ENCODE peak calls at places on chromosomes 16 and 17, in four cellular contexts. One of them, this sample, is unnamed. For H3K4me1, the result is how much of the 10 kb centered on the place peaks cover.

GRCh38 chr17:44124118-44124438 is 637 bp upstream of the HDAC5 start:
- ATAC-seq in IMR-90: no peak
- ATAC-seq in heart right ventricle: no peak
- ATAC-seq in HCT116: no peak
- ATAC-seq in this sample: no peak

GRCh38 chr16:71758293-71758760 is 33.8 kb upstream of the PHLPP2 start:
- ATAC-seq in IMR-90: no peak
- ATAC-seq in HCT116: no peak
- ATAC-seq in heart right ventricle: peak
- ATAC-seq in this sample: no peak

GRCh38 chr17:62094175-62094574 is 29.1 kb upstream of the MED13 start:
- ATAC-seq in IMR-90: peak
- ATAC-seq in HCT116: no peak
- ATAC-seq in heart right ventricle: no peak
- ATAC-seq in this sample: no peak

GRCh38 chr16:60729052-60729451 is 1307.2 kb downstream of the CDH8 start:
- ATAC-seq in heart right ventricle: no peak
- ATAC-seq in HCT116: no peak
- ATAC-seq in IMR-90: no peak
- ATAC-seq in this sample: no peak

GRCh38 chr17:34580685-34581445 is 1.5 kb downstream of the TMEM132E start:
- ATAC-seq in IMR-90: no peak
- ATAC-seq in heart right ventricle: peak
- ATAC-seq in HCT116: no peak
- ATAC-seq in this sample: no peak

GRCh38 chr16:55993088-55993487 is 117.9 kb upstream of the CES5A start:
- ATAC-seq in HCT116: no peak
- ATAC-seq in heart right ventricle: no peak
- ATAC-seq in IMR-90: no peak
- ATAC-seq in this sample: no peak

GRCh38 chr16:55622930-55623561 is 32.7 kb upstream of the SLC6A2 start:
- ATAC-seq in heart right ventricle: no peak
- ATAC-seq in IMR-90: no peak
- ATAC-seq in HCT116: peak
- ATAC-seq in this sample: no peak

GRCh38 chr16:24978370-24978914 is 36.7 kb downstream of the ARHGAP17 start:
- ATAC-seq in IMR-90: no peak
- ATAC-seq in HCT116: no peak
- ATAC-seq in heart right ventricle: no peak
- ATAC-seq in this sample: no peak

GRCh38 chr17:3551189-3551588 is 6.4 kb downstream of the TRPV3 start:
- ATAC-seq in HCT116: peak
- ATAC-seq in heart right ventricle: no peak
- ATAC-seq in IMR-90: no peak
- ATAC-seq in this sample: no peak

GRCh38 chr17:64494121-64494520 is 2.7 kb downstream of the POLG2 start:
- ATAC-seq in IMR-90: no peak
- ATAC-seq in HCT116: no peak
- ATAC-seq in heart right ventricle: no peak
- ATAC-seq in this sample: no peak
- H3K4me1 ChIP-seq in IMR-90: under half
- H3K4me1 ChIP-seq in HCT116: under half
- H3K4me1 ChIP-seq in heart right ventricle: under half
- H3K4me1 ChIP-seq in this sample: under half

GRCh38 chr16:58474296-58474695 is 25.6 kb upstream of the NDRG4 start:
- ATAC-seq in IMR-90: no peak
- ATAC-seq in HCT116: no peak
- ATAC-seq in heart right ventricle: no peak
- ATAC-seq in this sample: no peak

GRCh38 chr16:58472827-58473226 is 27.1 kb upstream of the NDRG4 start:
- ATAC-seq in HCT116: no peak
- ATAC-seq in heart right ventricle: no peak
- ATAC-seq in IMR-90: no peak
- ATAC-seq in this sample: no peak

GRCh38 chr16:58476791-58477190 is 23.2 kb upstream of the NDRG4 start:
- ATAC-seq in HCT116: no peak
- ATAC-seq in heart right ventricle: no peak
- ATAC-seq in IMR-90: no peak
- ATAC-seq in this sample: no peak

GRCh38 chr16:58472266-58472665 is 27.7 kb upstream of the NDRG4 start:
- ATAC-seq in IMR-90: no peak
- ATAC-seq in heart right ventricle: no peak
- ATAC-seq in HCT116: no peak
- ATAC-seq in this sample: no peak

GRCh38 chr16:58475220-58475619 is 24.7 kb upstream of the NDRG4 start:
- ATAC-seq in IMR-90: no peak
- ATAC-seq in HCT116: no peak
- ATAC-seq in heart right ventricle: peak
- ATAC-seq in this sample: no peak
- TF ChIP-seq CTCF in IMR-90: no peak
- TF ChIP-seq CTCF in HCT116: no peak
- TF ChIP-seq CTCF in heart right ventricle: no peak
- TF ChIP-seq CTCF in this sample: no peak

DNA sequence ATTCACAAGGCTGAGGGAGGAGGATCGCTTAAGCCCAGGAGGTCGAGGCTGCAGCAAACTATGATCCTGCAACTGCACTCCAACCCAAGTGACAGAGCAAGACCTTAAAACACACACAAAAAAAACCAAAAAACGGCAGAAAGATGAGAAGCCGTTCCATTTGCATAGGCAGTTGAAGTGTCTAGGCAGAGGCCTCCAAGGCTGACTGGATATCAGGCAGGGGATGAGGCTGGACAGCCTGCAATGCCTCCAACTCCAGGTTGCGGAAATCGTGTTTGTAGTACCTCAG is 2.0 kb upstream of the FBXL19 start:
- ATAC-seq in HCT116: no peak
- ATAC-seq in heart right ventricle: no peak
- ATAC-seq in IMR-90: no peak
- ATAC-seq in this sample: no peak
- H3K4me3 ChIP-seq in HCT116: peak
- H3K4me3 ChIP-seq in heart right ventricle: peak
- H3K4me3 ChIP-seq in IMR-90: no peak
- H3K4me3 ChIP-seq in this sample: peak

GRCh38 chr16:89476811-89477261 is 13.5 kb downstream of the ANKRD11 start:
- ATAC-seq in HCT116: peak
- ATAC-seq in IMR-90: no peak
- ATAC-seq in heart right ventricle: no peak
- ATAC-seq in this sample: no peak

GRCh38 chr16:89473791-89474414 is 16.5 kb downstream of the ANKRD11 start:
- ATAC-seq in HCT116: peak
- ATAC-seq in IMR-90: peak
- ATAC-seq in heart right ventricle: no peak
- ATAC-seq in this sample: no peak

GRCh38 chr16:89475144-89475543 is 15.2 kb downstream of the ANKRD11 start:
- ATAC-seq in HCT116: no peak
- ATAC-seq in heart right ventricle: no peak
- ATAC-seq in IMR-90: no peak
- ATAC-seq in this sample: no peak

GRCh38 chr16:89478576-89479221 is 11.7 kb downstream of the ANKRD11 start:
- ATAC-seq in IMR-90: peak
- ATAC-seq in heart right ventricle: no peak
- ATAC-seq in HCT116: no peak
- ATAC-seq in this sample: no peak

DNA sequence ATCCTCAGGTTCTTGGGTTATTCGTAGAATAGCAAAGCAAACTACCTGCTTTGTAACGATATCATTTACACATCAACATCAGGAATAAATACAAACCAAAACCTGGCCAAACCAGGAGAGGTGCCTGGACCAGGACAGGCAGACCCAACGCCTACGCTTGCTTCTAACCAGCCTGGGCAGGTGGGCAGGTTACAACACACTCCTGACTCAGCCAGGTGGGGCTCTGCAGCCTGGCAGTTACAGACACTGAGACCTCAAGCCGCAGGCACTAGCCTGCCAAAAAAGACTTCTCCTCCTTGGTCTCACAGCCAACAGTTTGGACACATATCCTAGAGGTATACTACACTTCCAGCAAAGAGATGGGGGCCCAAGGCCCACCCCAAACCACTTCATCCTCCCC is 14.0 kb downstream of the ANKRD11 start:
- ATAC-seq in heart right ventricle: no peak
- ATAC-seq in IMR-90: no peak
- ATAC-seq in HCT116: peak
- ATAC-seq in this sample: no peak
- H3K4me1 ChIP-seq in heart right ventricle: half or more
- H3K4me1 ChIP-seq in IMR-90: under half
- H3K4me1 ChIP-seq in HCT116: half or more
- H3K4me1 ChIP-seq in this sample: half or more

DNA sequence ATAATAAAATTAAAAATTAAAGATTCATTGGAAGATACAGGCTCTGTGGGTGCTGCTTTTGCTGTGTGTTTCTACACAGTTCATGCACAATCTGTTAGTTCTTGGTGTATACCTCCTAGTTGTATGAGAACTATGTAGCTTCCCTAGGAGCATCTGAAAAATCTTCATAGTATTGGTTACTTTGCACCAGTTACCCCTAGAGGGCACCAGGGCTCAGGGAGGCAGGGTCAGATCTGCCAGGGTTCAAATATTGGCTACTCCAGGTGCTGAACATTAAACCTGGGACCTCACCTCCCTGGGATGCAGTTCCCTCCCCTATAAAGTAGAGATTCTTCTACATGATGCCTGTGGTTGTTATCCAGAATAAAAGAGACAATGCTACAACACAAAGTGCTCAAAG is 583.0 kb upstream of the CDH11 start:
- ATAC-seq in IMR-90: no peak
- ATAC-seq in HCT116: no peak
- ATAC-seq in heart right ventricle: no peak
- ATAC-seq in this sample: no peak
- TF ChIP-seq CTCF in IMR-90: no peak
- TF ChIP-seq CTCF in HCT116: peak
- TF ChIP-seq CTCF in heart right ventricle: peak
- TF ChIP-seq CTCF in this sample: no peak

GRCh38 chr17:50864747-50865059 is 1.5 kb downstream of the TOB1 start:
- ATAC-seq in HCT116: no peak
- ATAC-seq in IMR-90: no peak
- ATAC-seq in heart right ventricle: no peak
- ATAC-seq in this sample: no peak

GRCh38 chr17:50861334-50861676 is 4.8 kb downstream of the TOB1 start:
- ATAC-seq in HCT116: no peak
- ATAC-seq in heart right ventricle: no peak
- ATAC-seq in IMR-90: no peak
- ATAC-seq in this sample: no peak

GRCh38 chr17:50863221-50863843 is 2.8 kb downstream of the TOB1 start:
- ATAC-seq in heart right ventricle: no peak
- ATAC-seq in HCT116: no peak
- ATAC-seq in IMR-90: no peak
- ATAC-seq in this sample: no peak

GRCh38 chr17:50863931-50864330 is 2.2 kb downstream of the TOB1 start:
- ATAC-seq in HCT116: no peak
- ATAC-seq in heart right ventricle: no peak
- ATAC-seq in IMR-90: no peak
- ATAC-seq in this sample: no peak

GRCh38 chr17:50861822-50862528 is 4.2 kb downstream of the TOB1 start:
- ATAC-seq in IMR-90: no peak
- ATAC-seq in HCT116: no peak
- ATAC-seq in heart right ventricle: no peak
- ATAC-seq in this sample: no peak
- H3K4me3 ChIP-seq in IMR-90: no peak
- H3K4me3 ChIP-seq in HCT116: no peak
- H3K4me3 ChIP-seq in heart right ventricle: peak
- H3K4me3 ChIP-seq in this sample: peak

GRCh38 chr17:82924812-82925211 is 85.0 kb upstream of the ZNF750 start:
- ATAC-seq in IMR-90: no peak
- ATAC-seq in HCT116: peak
- ATAC-seq in heart right ventricle: no peak
- ATAC-seq in this sample: no peak
- H3K4me1 ChIP-seq in IMR-90: under half
- H3K4me1 ChIP-seq in HCT116: under half
- H3K4me1 ChIP-seq in heart right ventricle: under half
- H3K4me1 ChIP-seq in this sample: under half

DNA sequence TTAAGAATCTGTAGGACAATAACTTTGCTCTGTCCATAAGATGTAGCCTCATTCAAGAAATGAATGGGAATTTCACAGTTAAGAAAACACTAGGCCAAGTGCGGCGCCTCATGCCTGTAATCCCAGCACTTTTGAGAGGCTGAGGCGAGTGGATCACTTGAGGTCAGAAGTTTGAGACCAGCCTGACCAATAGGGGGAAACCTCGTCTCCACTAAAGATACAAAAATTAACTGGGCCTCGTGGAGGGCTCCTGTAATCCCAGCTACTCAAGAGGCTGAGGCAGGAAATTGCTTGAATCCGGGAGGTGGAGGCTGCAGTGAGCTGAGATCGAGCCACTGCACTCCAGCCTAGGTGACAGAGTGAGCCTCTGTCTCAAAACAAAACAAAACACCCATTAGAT is 19.9 kb upstream of the RSL1D1 start:
- ATAC-seq in IMR-90: peak
- ATAC-seq in HCT116: peak
- ATAC-seq in heart right ventricle: peak
- ATAC-seq in this sample: no peak
- TF ChIP-seq CTCF in IMR-90: peak
- TF ChIP-seq CTCF in HCT116: peak
- TF ChIP-seq CTCF in heart right ventricle: peak
- TF ChIP-seq CTCF in this sample: no peak

DNA sequence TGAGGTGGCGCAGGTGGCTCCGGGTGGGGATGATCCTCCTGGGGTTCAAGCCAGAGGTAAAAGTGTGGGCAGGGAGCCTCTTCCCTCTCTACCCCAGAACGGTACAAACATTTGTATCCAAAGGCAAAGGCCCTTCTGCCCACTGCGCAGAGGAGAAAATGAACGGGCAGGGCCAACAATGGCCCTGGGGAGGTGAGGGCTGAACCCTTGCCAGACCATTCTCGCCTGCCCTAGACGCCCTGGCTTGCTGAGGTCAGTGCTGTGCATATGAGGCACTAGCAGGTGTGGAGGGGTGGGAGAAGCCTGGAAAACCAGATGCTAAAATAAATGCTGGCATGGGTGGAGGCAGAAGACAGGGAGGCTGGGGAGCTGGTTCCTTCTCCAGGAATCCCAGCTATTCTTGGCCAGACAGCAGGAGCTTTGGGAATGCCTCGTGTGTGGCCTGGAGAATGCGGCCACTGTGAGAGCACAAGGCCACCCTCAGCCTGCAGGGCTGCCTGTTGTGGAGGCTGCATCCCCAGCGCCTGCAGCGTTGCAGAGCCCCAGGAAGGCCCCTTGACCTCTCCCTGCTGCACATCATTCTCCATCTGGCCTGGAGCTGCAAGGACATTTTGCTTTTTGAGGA is 4.5 kb downstream of the C17orf50 start:
- ATAC-seq in IMR-90: no peak
- ATAC-seq in heart right ventricle: no peak
- ATAC-seq in HCT116: no peak
- ATAC-seq in this sample: no peak
- H3K4me3 ChIP-seq in IMR-90: no peak
- H3K4me3 ChIP-seq in heart right ventricle: no peak
- H3K4me3 ChIP-seq in HCT116: no peak
- H3K4me3 ChIP-seq in this sample: no peak

GRCh38 chr17:30816165-30816564 is 8.3 kb downstream of the CRLF3 start:
- ATAC-seq in HCT116: no peak
- ATAC-seq in IMR-90: no peak
- ATAC-seq in heart right ventricle: no peak
- ATAC-seq in this sample: no peak
- H3K4me1 ChIP-seq in HCT116: under half
- H3K4me1 ChIP-seq in IMR-90: under half
- H3K4me1 ChIP-seq in heart right ventricle: under half
- H3K4me1 ChIP-seq in this sample: under half